ENCODE peak calls at places on chromosomes 6 and 20, in six cellular contexts. One of them, this sample, is unnamed.

GRCh38 chr20:31760457-31761240 is 21.6 kb downstream of the TPX2 start:
- DNase-seq in NCI-H2081: no peak
- DNase-seq in GM18507: no peak
- DNase-seq in NT2/D1: no peak
- DNase-seq in LoVo: no peak
- DNase-seq in mucosa of descending colon: no peak
- DNase-seq in this sample: no peak

GRCh38 chr6:71385111-71385822 is 96.7 kb downstream of the OGFRL1 start:
- DNase-seq in LoVo: no peak
- DNase-seq in NCI-H2081: no peak
- DNase-seq in NT2/D1: no peak
- DNase-seq in GM18507: no peak
- DNase-seq in mucosa of descending colon: no peak
- DNase-seq in this sample: no peak

GRCh38 chr6:53728570-53729194 is 63.1 kb upstream of the KLHL31 start:
- DNase-seq in GM18507: peak
- DNase-seq in mucosa of descending colon: no peak
- DNase-seq in LoVo: peak
- DNase-seq in NT2/D1: peak
- DNase-seq in NCI-H2081: peak
- DNase-seq in this sample: no peak

GRCh38 chr20:21398109-21398480 is 769 bp upstream of the NKX2-4 start:
- DNase-seq in NCI-H2081: no peak
- DNase-seq in NT2/D1: no peak
- DNase-seq in GM18507: no peak
- DNase-seq in LoVo: no peak
- DNase-seq in mucosa of descending colon: no peak
- DNase-seq in this sample: no peak

GRCh38 chr20:21505161-21505809 is 8.6 kb downstream of the NKX2-2 start:
- DNase-seq in NCI-H2081: no peak
- DNase-seq in GM18507: peak
- DNase-seq in LoVo: peak
- DNase-seq in NT2/D1: no peak
- DNase-seq in mucosa of descending colon: no peak
- DNase-seq in this sample: peak

GRCh38 chr20:9736373-9736772 is 102.5 kb downstream of the PAK5 start:
- DNase-seq in GM18507: no peak
- DNase-seq in NT2/D1: no peak
- DNase-seq in LoVo: no peak
- DNase-seq in mucosa of descending colon: no peak
- DNase-seq in NCI-H2081: no peak
- DNase-seq in this sample: no peak

GRCh38 chr20:53444386-53444785 is 149.3 kb downstream of the ZNF217 start:
- DNase-seq in LoVo: no peak
- DNase-seq in GM18507: no peak
- DNase-seq in mucosa of descending colon: no peak
- DNase-seq in NT2/D1: no peak
- DNase-seq in NCI-H2081: no peak
- DNase-seq in this sample: no peak

GRCh38 chr6:165662671-165663282 is at the start of gene PDE10A:
- DNase-seq in mucosa of descending colon: no peak
- DNase-seq in LoVo: no peak
- DNase-seq in NCI-H2081: no peak
- DNase-seq in GM18507: no peak
- DNase-seq in NT2/D1: no peak
- DNase-seq in this sample: no peak

GRCh38 chr20:59776059-59776603 is 157.3 kb downstream of the SYCP2 start:
- DNase-seq in NT2/D1: no peak
- DNase-seq in mucosa of descending colon: no peak
- DNase-seq in GM18507: no peak
- DNase-seq in LoVo: no peak
- DNase-seq in NCI-H2081: no peak
- DNase-seq in this sample: no peak

GRCh38 chr6:36201612-36202011 is 5.1 kb downstream of the BRPF3 start:
- DNase-seq in NT2/D1: no peak
- DNase-seq in LoVo: no peak
- DNase-seq in GM18507: no peak
- DNase-seq in mucosa of descending colon: no peak
- DNase-seq in NCI-H2081: no peak
- DNase-seq in this sample: no peak

GRCh38 chr20:51444472-51444871 is 98.0 kb downstream of the NFATC2 start:
- DNase-seq in NCI-H2081: no peak
- DNase-seq in GM18507: no peak
- DNase-seq in NT2/D1: no peak
- DNase-seq in mucosa of descending colon: no peak
- DNase-seq in LoVo: no peak
- DNase-seq in this sample: no peak

GRCh38 chr6:116969211-116969863 is 92.3 kb downstream of the RFX6 start:
- DNase-seq in LoVo: peak
- DNase-seq in mucosa of descending colon: no peak
- DNase-seq in NCI-H2081: peak
- DNase-seq in GM18507: peak
- DNase-seq in NT2/D1: peak
- DNase-seq in this sample: peak

GRCh38 chr6:137867685-137868509 is 838 bp downstream of the TNFAIP3 start:
- DNase-seq in GM18507: no peak
- DNase-seq in NT2/D1: no peak
- DNase-seq in LoVo: no peak
- DNase-seq in NCI-H2081: no peak
- DNase-seq in mucosa of descending colon: peak
- DNase-seq in this sample: no peak

GRCh38 chr6:7087066-7087465 is 20.7 kb upstream of the RREB1 start:
- DNase-seq in mucosa of descending colon: no peak
- DNase-seq in GM18507: no peak
- DNase-seq in LoVo: no peak
- DNase-seq in NCI-H2081: no peak
- DNase-seq in NT2/D1: peak
- DNase-seq in this sample: no peak

GRCh38 chr6:160519603-160520042 is 144.5 kb downstream of the LPA start:
- DNase-seq in NT2/D1: no peak
- DNase-seq in GM18507: no peak
- DNase-seq in NCI-H2081: no peak
- DNase-seq in LoVo: peak
- DNase-seq in mucosa of descending colon: no peak
- DNase-seq in this sample: no peak

GRCh38 chr6:5981274-5982026 is 25.3 kb downstream of the NRN1 start:
- DNase-seq in mucosa of descending colon: no peak
- DNase-seq in GM18507: no peak
- DNase-seq in NT2/D1: no peak
- DNase-seq in NCI-H2081: no peak
- DNase-seq in LoVo: no peak
- DNase-seq in this sample: no peak

GRCh38 chr20:49575551-49576060 is 7.7 kb upstream of the PTGIS start:
- DNase-seq in LoVo: no peak
- DNase-seq in mucosa of descending colon: no peak
- DNase-seq in NCI-H2081: no peak
- DNase-seq in GM18507: no peak
- DNase-seq in NT2/D1: peak
- DNase-seq in this sample: no peak

GRCh38 chr20:31704225-31705119 is 18.2 kb downstream of the BCL2L1 start:
- DNase-seq in LoVo: peak
- DNase-seq in GM18507: no peak
- DNase-seq in mucosa of descending colon: peak
- DNase-seq in NCI-H2081: no peak
- DNase-seq in NT2/D1: no peak
- DNase-seq in this sample: no peak

GRCh38 chr6:20678831-20679352 is 144.6 kb downstream of the CDKAL1 start:
- DNase-seq in NCI-H2081: no peak
- DNase-seq in GM18507: no peak
- DNase-seq in mucosa of descending colon: no peak
- DNase-seq in LoVo: no peak
- DNase-seq in NT2/D1: no peak
- DNase-seq in this sample: no peak